ENCODE peak calls at places on chromosomes 1 and 21, in seven cellular contexts. D is astrocyte, M is neural progenitor cell, C is A673, Z is upper lobe of right lung, U is psoas muscle, N is suprapubic skin. Y is an unnamed sample. For H3K36me3, the result is how much of the 10 kb centered on the place peaks cover.

GRCh38 chr1:19232526-19232851 is 18.8 kb downstream of the EMC1 start:
- DNase-seq in D (no peak), M (no peak), C (no peak), Z (no peak), U (no peak), N (no peak), Y (peak)

GRCh38 chr1:67053785-67054759 is at the start of gene SLC35D1:
- DNase-seq in D (peak), M (peak), C (peak), Z (peak), U (peak), N (peak), Y (peak)

GRCh38 chr1:23459338-23459757 is 24.6 kb downstream of the ASAP3 start:
- DNase-seq in D (no peak), M (no peak), C (no peak), Z (no peak), U (no peak), N (no peak), Y (no peak)

GRCh38 chr1:167805041-167805556 is 83.3 kb downstream of the MPZL1 start:
- DNase-seq in D (no peak), M (no peak), C (no peak), Z (no peak), U (no peak), N (no peak), Y (no peak)

GRCh38 chr1:209768354-209768774 is 12.5 kb downstream of the TRAF3IP3 start:
- DNase-seq in D (no peak), M (no peak), C (no peak), Z (no peak), U (no peak), N (no peak), Y (no peak)

GRCh38 chr1:154567386-154568164 is at the start of gene CHRNB2:
- DNase-seq in D (no peak), M (peak), C (peak), Z (peak), U (peak), N (no peak), Y (peak)

GRCh38 chr1:147665521-147665920 is 4.8 kb downstream of the ACP6 start:
- DNase-seq in D (no peak), M (peak), C (no peak), Z (no peak), U (no peak), N (no peak), Y (no peak)

GRCh38 chr1:41404308-41404755 is 43.1 kb downstream of the FOXO6 start:
- DNase-seq in D (peak), M (peak), C (peak), Z (no peak), U (no peak), N (no peak), Y (peak)

GRCh38 chr1:181855380-181855779 is 206.1 kb downstream of the ZNF648 start:
- DNase-seq in D (no peak), M (no peak), C (no peak), Z (no peak), U (no peak), N (no peak), Y (no peak)

GRCh38 chr1:24619376-24619775 is 23.7 kb upstream of the SRRM1 start:
- DNase-seq in D (no peak), M (no peak), C (no peak), Z (no peak), U (no peak), N (no peak), Y (no peak)

GRCh38 chr21:33901421-33902288 is 13.9 kb downstream of the ATP5PO start:
- DNase-seq in D (peak), M (peak), C (peak), Z (no peak), U (no peak), N (no peak), Y (peak)

DNA sequence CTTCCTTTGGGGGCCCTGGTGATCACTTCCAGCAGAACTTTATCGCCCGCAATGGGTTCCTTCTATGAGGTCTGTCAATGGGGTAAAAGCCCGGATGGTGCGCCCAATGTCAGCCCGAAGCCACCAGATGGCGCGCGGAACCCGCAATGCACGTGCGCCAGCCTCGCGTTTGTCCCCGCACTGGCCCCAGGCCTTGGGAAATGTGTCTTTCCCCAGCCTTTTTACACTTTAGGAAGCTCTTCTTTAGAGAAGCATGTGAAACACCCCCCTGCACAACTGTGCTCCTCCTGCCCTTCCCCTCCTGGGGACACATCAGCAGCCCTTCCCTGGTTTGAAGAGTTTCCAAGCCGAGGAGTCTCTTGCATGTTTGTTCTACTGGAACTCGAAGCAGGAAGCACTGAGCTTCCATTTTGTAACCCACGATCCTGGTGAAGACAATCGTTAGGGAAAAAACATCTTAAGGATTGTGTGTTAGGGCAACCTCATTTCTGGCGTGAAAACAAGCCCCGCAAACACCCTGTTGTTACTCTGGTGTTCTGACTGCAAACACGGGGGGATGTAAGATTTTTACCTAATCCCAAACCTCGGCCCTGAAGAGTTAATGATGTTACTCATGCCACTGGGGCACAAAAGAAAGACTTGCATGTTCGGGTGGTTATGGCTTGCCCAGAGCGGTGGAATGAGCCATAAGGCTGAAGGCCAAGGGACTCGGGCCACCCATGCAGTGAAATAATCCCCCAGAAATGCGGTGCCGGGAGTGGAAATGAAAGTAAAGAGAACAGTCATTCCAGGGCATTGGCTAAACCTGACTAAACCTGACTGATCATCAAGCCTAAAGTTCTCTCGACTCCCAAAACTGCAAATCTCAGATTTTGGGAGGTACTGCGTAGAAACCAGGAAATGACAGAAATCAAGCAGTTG is 20.4 kb upstream of the TARBP1 start:
- DNase-seq in D (peak), M (peak), C (peak), Z (peak), U (peak), N (peak), Y (peak)
- H3K4me3 ChIP-seq in D (peak), M (no peak), C (peak), Z (peak), U (peak), N (peak), Y (peak)

GRCh38 chr1:25895365-25895990 is 10.7 kb downstream of the STMN1 start:
- DNase-seq in D (peak), M (peak), C (peak), Z (peak), U (peak), N (peak), Y (peak)

GRCh38 chr1:25896266-25896665 is 10.0 kb downstream of the STMN1 start:
- DNase-seq in D (peak), M (no peak), C (peak), Z (no peak), U (no peak), N (no peak), Y (peak)

GRCh38 chr1:25899792-25900191 is 6.4 kb downstream of the STMN1 start:
- DNase-seq in D (no peak), M (no peak), C (no peak), Z (no peak), U (no peak), N (no peak), Y (no peak)

GRCh38 chr1:25898223-25899015 is 7.8 kb downstream of the STMN1 start:
- DNase-seq in D (no peak), M (no peak), C (no peak), Z (no peak), U (no peak), N (no peak), Y (no peak)

GRCh38 chr1:25897754-25898153 is 8.5 kb downstream of the STMN1 start:
- DNase-seq in D (no peak), M (no peak), C (no peak), Z (no peak), U (no peak), N (no peak), Y (no peak)
- H3K36me3 ChIP-seq in D (under half), M (under half), C (half or more), Z (under half), U (under half), N (under half), Y (under half)

GRCh38 chr1:115337276-115337632 is 795 bp downstream of the NGF start:
- DNase-seq in D (no peak), M (no peak), C (no peak), Z (no peak), U (no peak), N (peak), Y (peak)
- H3K4me3 ChIP-seq in D (peak), M (peak), C (peak), Z (peak), U (peak), N (peak), Y (peak)

DNA sequence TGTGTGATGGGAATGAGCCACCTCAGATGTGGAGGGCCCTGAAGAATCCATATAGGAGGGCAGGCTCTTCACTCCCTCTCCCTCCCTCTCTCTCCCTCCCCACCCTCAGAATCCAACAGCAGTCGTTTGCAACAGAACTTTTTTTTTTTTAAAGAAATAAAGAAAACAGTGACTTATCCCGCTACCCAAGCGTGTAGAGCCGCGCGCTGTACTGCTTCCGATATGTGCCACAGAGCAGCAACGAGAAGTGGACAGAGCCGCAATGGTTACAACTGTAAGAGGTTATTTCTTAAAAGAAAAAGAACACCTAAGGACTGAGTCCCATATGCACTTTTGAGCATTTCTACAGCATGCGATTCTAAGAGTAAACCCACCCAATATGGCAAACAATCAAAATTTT is 7.4 kb upstream of the NADK start:
- DNase-seq in D (no peak), M (no peak), C (no peak), Z (no peak), U (no peak), N (no peak), Y (no peak)
- H3K36me3 ChIP-seq in D (under half), M (under half), C (half or more), Z (half or more), U (half or more), N (half or more), Y (half or more)

DNA sequence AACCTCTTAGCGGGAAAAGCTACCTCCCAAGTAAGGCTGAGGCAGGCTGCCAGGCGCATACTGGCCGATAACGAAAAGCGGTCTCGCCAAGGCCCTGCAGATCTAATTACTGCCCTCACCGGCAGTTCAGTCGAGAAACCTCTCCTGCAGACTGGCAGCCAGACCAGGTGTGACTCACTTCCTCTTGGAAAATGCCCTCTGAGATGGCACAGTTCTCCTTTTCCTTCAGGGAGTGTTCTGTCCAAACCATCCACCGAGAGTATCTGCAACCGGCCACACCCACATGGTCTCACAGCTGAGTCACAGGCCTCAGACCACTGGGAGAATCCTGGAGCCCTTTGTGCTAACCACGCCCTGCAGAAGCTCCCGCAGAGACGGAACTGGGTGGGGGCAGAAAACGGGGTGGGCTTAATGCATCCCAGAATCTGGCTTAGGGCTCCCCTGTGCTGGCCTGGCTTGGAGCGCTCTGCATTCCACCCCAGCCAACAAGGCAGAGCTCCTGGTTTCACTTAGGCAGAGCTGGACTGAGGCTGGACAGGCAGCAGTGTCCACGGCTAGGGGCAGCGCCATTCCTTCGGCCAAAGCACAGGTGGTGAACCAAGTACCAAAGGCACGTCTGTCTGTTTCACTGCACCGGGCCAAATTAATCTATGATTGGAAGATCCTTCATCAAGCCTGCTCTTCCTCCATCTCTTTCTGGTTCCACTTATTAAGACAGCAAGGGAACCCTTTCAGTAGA is 1.1 kb downstream of the S100A10 start:
- DNase-seq in D (peak), M (peak), C (no peak), Z (peak), U (peak), N (peak), Y (peak)
- H3K4me3 ChIP-seq in D (peak), M (peak), C (peak), Z (peak), U (peak), N (peak), Y (peak)

DNA sequence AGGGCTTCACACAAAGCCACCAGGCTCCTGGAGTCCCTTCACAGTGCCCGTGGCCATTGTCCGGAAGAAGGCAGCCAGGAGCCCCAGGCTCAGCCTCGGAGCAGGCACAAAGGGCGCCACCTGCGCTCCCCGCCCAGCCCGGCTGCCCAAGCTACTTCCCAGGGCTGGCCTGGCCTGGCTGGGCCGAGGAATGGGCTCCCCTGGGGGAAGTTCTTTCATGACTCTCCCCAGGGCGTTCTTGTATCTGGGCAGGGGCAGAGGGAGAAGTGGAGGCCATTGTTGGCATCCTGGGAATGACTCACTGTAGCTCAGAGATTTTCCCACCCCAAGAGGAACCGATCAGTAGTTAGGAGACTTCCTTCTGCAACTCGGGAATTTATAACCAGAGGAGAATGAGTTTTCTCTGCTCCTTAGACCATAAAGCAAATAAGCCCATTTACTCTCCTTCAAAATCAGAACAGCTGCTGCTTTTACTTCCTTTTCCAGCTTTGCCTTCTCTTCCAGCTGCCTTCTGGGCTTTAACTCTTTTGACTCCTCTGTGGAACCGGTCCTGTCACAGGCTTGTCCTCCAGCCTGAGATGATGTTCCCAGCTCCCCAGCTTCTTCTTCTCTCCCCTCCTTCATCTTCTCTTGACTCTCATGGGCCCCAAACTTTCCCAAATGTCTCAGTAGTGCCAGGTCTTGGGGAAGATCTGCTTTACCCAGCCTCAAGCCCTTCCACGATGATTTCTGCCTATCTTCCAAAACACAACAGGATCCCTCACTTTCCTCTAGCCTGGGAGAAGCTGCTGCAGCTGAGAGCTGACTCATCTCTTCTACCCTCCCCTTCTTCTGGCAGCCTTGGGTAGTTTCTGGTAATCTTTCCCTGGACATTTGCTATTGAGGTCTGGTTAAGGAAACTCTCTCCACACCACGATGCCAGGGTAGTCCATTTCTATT is 118.7 kb upstream of the CD34 start:
- DNase-seq in D (peak), M (no peak), C (no peak), Z (no peak), U (no peak), N (no peak), Y (peak)
- H3K36me3 ChIP-seq in D (under half), M (under half), C (under half), Z (half or more), U (half or more), N (under half), Y (under half)